ENCODE peak calls at places on chromosomes 16 and 17, in ten cellular contexts. One of them, this sample, is unnamed.

GRCh38 chr17:44844390-44844830 is 3.3 kb upstream of the HIGD1B start:
- DNase-seq in anterior cingulate cortex: no peak
- DNase-seq in HCT116: no peak
- DNase-seq in HTR-8/SVneo: no peak
- DNase-seq in NCI-H748 treated with DMSO at 0.1 percent for 48 hours: no peak
- DNase-seq in AG08396: peak
- DNase-seq in AG10803: no peak
- DNase-seq in sigmoid colon: no peak
- DNase-seq in M059J: no peak
- DNase-seq in central memory CD8-positive, alpha-beta T cell: no peak
- DNase-seq in this sample: peak

GRCh38 chr17:79131701-79132100 is 57.1 kb downstream of the ENGASE start:
- DNase-seq in anterior cingulate cortex: no peak
- DNase-seq in HCT116: no peak
- DNase-seq in HTR-8/SVneo: no peak
- DNase-seq in NCI-H748 treated with DMSO at 0.1 percent for 48 hours: no peak
- DNase-seq in AG08396: no peak
- DNase-seq in AG10803: no peak
- DNase-seq in sigmoid colon: no peak
- DNase-seq in M059J: no peak
- DNase-seq in central memory CD8-positive, alpha-beta T cell: no peak
- DNase-seq in this sample: no peak

GRCh38 chr16:88429387-88430184 is 23.5 kb upstream of the ZFPM1 start:
- DNase-seq in anterior cingulate cortex: no peak
- DNase-seq in HCT116: no peak
- DNase-seq in HTR-8/SVneo: no peak
- DNase-seq in NCI-H748 treated with DMSO at 0.1 percent for 48 hours: no peak
- DNase-seq in AG08396: no peak
- DNase-seq in AG10803: no peak
- DNase-seq in sigmoid colon: no peak
- DNase-seq in M059J: no peak
- DNase-seq in central memory CD8-positive, alpha-beta T cell: no peak
- DNase-seq in this sample: no peak

GRCh38 chr17:42282478-42283080 is 5.7 kb upstream of the STAT5A start:
- DNase-seq in anterior cingulate cortex: no peak
- DNase-seq in HCT116: no peak
- DNase-seq in HTR-8/SVneo: no peak
- DNase-seq in NCI-H748 treated with DMSO at 0.1 percent for 48 hours: no peak
- DNase-seq in AG08396: no peak
- DNase-seq in AG10803: no peak
- DNase-seq in sigmoid colon: peak
- DNase-seq in M059J: no peak
- DNase-seq in central memory CD8-positive, alpha-beta T cell: peak
- DNase-seq in this sample: no peak

GRCh38 chr16:19284207-19284606 is 1.3 kb upstream of the CLEC19A start:
- DNase-seq in anterior cingulate cortex: peak
- DNase-seq in HCT116: peak
- DNase-seq in HTR-8/SVneo: peak
- DNase-seq in NCI-H748 treated with DMSO at 0.1 percent for 48 hours: no peak
- DNase-seq in AG08396: no peak
- DNase-seq in AG10803: no peak
- DNase-seq in sigmoid colon: no peak
- DNase-seq in M059J: peak
- DNase-seq in central memory CD8-positive, alpha-beta T cell: no peak
- DNase-seq in this sample: no peak

GRCh38 chr17:38584350-38584925 is 21.3 kb downstream of the SRCIN1 start:
- DNase-seq in anterior cingulate cortex: peak
- DNase-seq in HCT116: no peak
- DNase-seq in HTR-8/SVneo: peak
- DNase-seq in NCI-H748 treated with DMSO at 0.1 percent for 48 hours: peak
- DNase-seq in AG08396: peak
- DNase-seq in AG10803: peak
- DNase-seq in sigmoid colon: peak
- DNase-seq in M059J: peak
- DNase-seq in central memory CD8-positive, alpha-beta T cell: peak
- DNase-seq in this sample: peak

GRCh38 chr16:4412159-4412558 is 4.2 kb downstream of the CORO7 start:
- DNase-seq in anterior cingulate cortex: no peak
- DNase-seq in HCT116: no peak
- DNase-seq in HTR-8/SVneo: no peak
- DNase-seq in NCI-H748 treated with DMSO at 0.1 percent for 48 hours: no peak
- DNase-seq in AG08396: no peak
- DNase-seq in AG10803: no peak
- DNase-seq in sigmoid colon: no peak
- DNase-seq in M059J: no peak
- DNase-seq in central memory CD8-positive, alpha-beta T cell: no peak
- DNase-seq in this sample: no peak

GRCh38 chr17:1724351-1724868 is at the start of gene WDR81:
- DNase-seq in anterior cingulate cortex: peak
- DNase-seq in HCT116: peak
- DNase-seq in HTR-8/SVneo: peak
- DNase-seq in NCI-H748 treated with DMSO at 0.1 percent for 48 hours: peak
- DNase-seq in AG08396: peak
- DNase-seq in AG10803: peak
- DNase-seq in sigmoid colon: peak
- DNase-seq in M059J: peak
- DNase-seq in central memory CD8-positive, alpha-beta T cell: peak
- DNase-seq in this sample: peak

GRCh38 chr17:65668211-65668610 is 106.8 kb upstream of the AXIN2 start:
- DNase-seq in anterior cingulate cortex: no peak
- DNase-seq in HCT116: no peak
- DNase-seq in HTR-8/SVneo: no peak
- DNase-seq in NCI-H748 treated with DMSO at 0.1 percent for 48 hours: no peak
- DNase-seq in AG08396: no peak
- DNase-seq in AG10803: no peak
- DNase-seq in sigmoid colon: no peak
- DNase-seq in M059J: no peak
- DNase-seq in central memory CD8-positive, alpha-beta T cell: no peak
- DNase-seq in this sample: no peak

GRCh38 chr16:11841026-11841425 is 10.3 kb downstream of the RSL1D1 start:
- DNase-seq in anterior cingulate cortex: no peak
- DNase-seq in HCT116: no peak
- DNase-seq in HTR-8/SVneo: no peak
- DNase-seq in NCI-H748 treated with DMSO at 0.1 percent for 48 hours: no peak
- DNase-seq in AG08396: no peak
- DNase-seq in AG10803: no peak
- DNase-seq in sigmoid colon: no peak
- DNase-seq in M059J: no peak
- DNase-seq in central memory CD8-positive, alpha-beta T cell: no peak
- DNase-seq in this sample: no peak

GRCh38 chr17:28055546-28056275 is 13.2 kb downstream of the NLK start:
- DNase-seq in anterior cingulate cortex: no peak
- DNase-seq in HCT116: no peak
- DNase-seq in HTR-8/SVneo: no peak
- DNase-seq in NCI-H748 treated with DMSO at 0.1 percent for 48 hours: no peak
- DNase-seq in AG08396: no peak
- DNase-seq in AG10803: no peak
- DNase-seq in sigmoid colon: no peak
- DNase-seq in M059J: no peak
- DNase-seq in central memory CD8-positive, alpha-beta T cell: no peak
- DNase-seq in this sample: no peak

GRCh38 chr17:9805769-9806168 is 14.4 kb upstream of the DHRS7C start:
- DNase-seq in anterior cingulate cortex: no peak
- DNase-seq in HCT116: no peak
- DNase-seq in HTR-8/SVneo: no peak
- DNase-seq in NCI-H748 treated with DMSO at 0.1 percent for 48 hours: no peak
- DNase-seq in AG08396: no peak
- DNase-seq in AG10803: no peak
- DNase-seq in sigmoid colon: no peak
- DNase-seq in M059J: no peak
- DNase-seq in central memory CD8-positive, alpha-beta T cell: no peak
- DNase-seq in this sample: no peak

GRCh38 chr16:17287401-17287800 is 183.4 kb downstream of the XYLT1 start:
- DNase-seq in anterior cingulate cortex: no peak
- DNase-seq in HCT116: no peak
- DNase-seq in HTR-8/SVneo: no peak
- DNase-seq in NCI-H748 treated with DMSO at 0.1 percent for 48 hours: no peak
- DNase-seq in AG08396: no peak
- DNase-seq in AG10803: no peak
- DNase-seq in sigmoid colon: no peak
- DNase-seq in M059J: no peak
- DNase-seq in central memory CD8-positive, alpha-beta T cell: no peak
- DNase-seq in this sample: no peak

GRCh38 chr17:70767102-70767701 is 597.9 kb downstream of the KCNJ2 start:
- DNase-seq in anterior cingulate cortex: no peak
- DNase-seq in HCT116: peak
- DNase-seq in HTR-8/SVneo: peak
- DNase-seq in NCI-H748 treated with DMSO at 0.1 percent for 48 hours: peak
- DNase-seq in AG08396: peak
- DNase-seq in AG10803: peak
- DNase-seq in sigmoid colon: no peak
- DNase-seq in M059J: peak
- DNase-seq in central memory CD8-positive, alpha-beta T cell: no peak
- DNase-seq in this sample: peak

GRCh38 chr17:4097165-4097960 is 45.5 kb downstream of the ZZEF1 start:
- DNase-seq in anterior cingulate cortex: no peak
- DNase-seq in HCT116: no peak
- DNase-seq in HTR-8/SVneo: no peak
- DNase-seq in NCI-H748 treated with DMSO at 0.1 percent for 48 hours: no peak
- DNase-seq in AG08396: no peak
- DNase-seq in AG10803: no peak
- DNase-seq in sigmoid colon: no peak
- DNase-seq in M059J: no peak
- DNase-seq in central memory CD8-positive, alpha-beta T cell: no peak
- DNase-seq in this sample: no peak

GRCh38 chr16:49492896-49493620 is 119.5 kb downstream of the C16orf78 start:
- DNase-seq in anterior cingulate cortex: no peak
- DNase-seq in HCT116: no peak
- DNase-seq in HTR-8/SVneo: no peak
- DNase-seq in NCI-H748 treated with DMSO at 0.1 percent for 48 hours: no peak
- DNase-seq in AG08396: no peak
- DNase-seq in AG10803: no peak
- DNase-seq in sigmoid colon: no peak
- DNase-seq in M059J: no peak
- DNase-seq in central memory CD8-positive, alpha-beta T cell: no peak
- DNase-seq in this sample: no peak

GRCh38 chr17:44780161-44780560 is 21.4 kb downstream of the ADAM11 start:
- DNase-seq in anterior cingulate cortex: no peak
- DNase-seq in HCT116: no peak
- DNase-seq in HTR-8/SVneo: no peak
- DNase-seq in NCI-H748 treated with DMSO at 0.1 percent for 48 hours: no peak
- DNase-seq in AG08396: no peak
- DNase-seq in AG10803: no peak
- DNase-seq in sigmoid colon: no peak
- DNase-seq in M059J: no peak
- DNase-seq in central memory CD8-positive, alpha-beta T cell: no peak
- DNase-seq in this sample: no peak

GRCh38 chr17:57400648-57401047 is 144.3 kb downstream of the MSI2 start:
- DNase-seq in anterior cingulate cortex: no peak
- DNase-seq in HCT116: no peak
- DNase-seq in HTR-8/SVneo: no peak
- DNase-seq in NCI-H748 treated with DMSO at 0.1 percent for 48 hours: no peak
- DNase-seq in AG08396: no peak
- DNase-seq in AG10803: no peak
- DNase-seq in sigmoid colon: no peak
- DNase-seq in M059J: no peak
- DNase-seq in central memory CD8-positive, alpha-beta T cell: no peak
- DNase-seq in this sample: no peak

GRCh38 chr16:85856585-85856984 is 42.4 kb upstream of the IRF8 start:
- DNase-seq in anterior cingulate cortex: no peak
- DNase-seq in HCT116: no peak
- DNase-seq in HTR-8/SVneo: no peak
- DNase-seq in NCI-H748 treated with DMSO at 0.1 percent for 48 hours: no peak
- DNase-seq in AG08396: no peak
- DNase-seq in AG10803: no peak
- DNase-seq in sigmoid colon: no peak
- DNase-seq in M059J: no peak
- DNase-seq in central memory CD8-positive, alpha-beta T cell: no peak
- DNase-seq in this sample: no peak

GRCh38 chr17:32699247-32699646 is 177.7 kb downstream of the MYO1D start:
- DNase-seq in anterior cingulate cortex: no peak
- DNase-seq in HCT116: no peak
- DNase-seq in HTR-8/SVneo: no peak
- DNase-seq in NCI-H748 treated with DMSO at 0.1 percent for 48 hours: no peak
- DNase-seq in AG08396: no peak
- DNase-seq in AG10803: no peak
- DNase-seq in sigmoid colon: no peak
- DNase-seq in M059J: no peak
- DNase-seq in central memory CD8-positive, alpha-beta T cell: no peak
- DNase-seq in this sample: no peak

This sample was measured in GM03348.